ENCODE peak calls at places on chromosomes 16 and 17, in ten cellular contexts. G, C, J, K, Q, R, M, W, H and V are unnamed samples.

GRCh38 chr16:21159281-21159951 is 942 bp downstream of the LDAF1 start:
- DNase-seq in G (no peak), C (peak; percentile 79), J (peak; percentile 55), K (peak; percentile 36), Q (peak; percentile 69), R (no peak), M (peak; percentile 72), W (peak; percentile 76), H (no peak), V (no peak)

GRCh38 chr17:58193641-58194259 is 1.2 kb downstream of the EPX start:
- DNase-seq in G (no peak), C (no peak), J (no peak), K (no peak), Q (no peak), R (no peak), M (no peak), W (no peak), H (no peak), V (no peak)

GRCh38 chr16:85626191-85626951 is 13.2 kb downstream of the GSE1 start:
- DNase-seq in G (no peak), C (no peak), J (no peak), K (no peak), Q (no peak), R (no peak), M (no peak), W (no peak), H (no peak), V (no peak)

GRCh38 chr17:38571833-38572274 is 33.9 kb downstream of the SRCIN1 start:
- DNase-seq in G (no peak), C (no peak), J (no peak), K (no peak), Q (no peak), R (no peak), M (no peak), W (no peak), H (no peak), V (no peak)

GRCh38 chr17:54891176-54891821 is 9.4 kb upstream of the TOM1L1 start:
- DNase-seq in G (peak; percentile 57), C (no peak), J (no peak), K (no peak), Q (peak; percentile 11), R (peak; percentile 74), M (no peak), W (no peak), H (peak; percentile 63), V (no peak)

GRCh38 chr16:27378871-27379580 is 22.9 kb upstream of the IL21R start:
- DNase-seq in G (no peak), C (no peak), J (no peak), K (peak; percentile 51), Q (no peak), R (no peak), M (no peak), W (no peak), H (peak; percentile 9), V (peak; percentile 38)

GRCh38 chr17:27549251-27549919 is 81.6 kb upstream of the LGALS9 start:
- DNase-seq in G (no peak), C (no peak), J (no peak), K (no peak), Q (no peak), R (no peak), M (no peak), W (no peak), H (no peak), V (no peak)

GRCh38 chr17:6536566-6537065 is 19.7 kb downstream of the PITPNM3 start:
- DNase-seq in G (no peak), C (peak; percentile 41), J (no peak), K (no peak), Q (no peak), R (no peak), M (no peak), W (no peak), H (no peak), V (no peak)

GRCh38 chr17:38451840-38452529 is 23.7 kb downstream of the ARHGAP23 start:
- DNase-seq in G (peak; percentile 79), C (no peak), J (no peak), K (no peak), Q (peak; percentile 68), R (peak; percentile 94), M (no peak), W (peak; percentile 53), H (peak; percentile 95), V (no peak)

GRCh38 chr16:3984111-3985060 is 103.9 kb upstream of the CREBBP start:
- DNase-seq in G (no peak), C (no peak), J (no peak), K (no peak), Q (no peak), R (no peak), M (no peak), W (no peak), H (no peak), V (no peak)

GRCh38 chr16:15928261-15929104 is 20.9 kb upstream of the ABCC1 start:
- DNase-seq in G (no peak), C (no peak), J (no peak), K (no peak), Q (peak; percentile 33), R (no peak), M (no peak), W (no peak), H (no peak), V (no peak)

GRCh38 chr17:68634345-68634876 is 33.2 kb upstream of the FAM20A start:
- DNase-seq in G (no peak), C (no peak), J (no peak), K (no peak), Q (no peak), R (no peak), M (no peak), W (no peak), H (no peak), V (no peak)

GRCh38 chr17:51258756-51259573 is 884 bp downstream of the MBTD1 start:
- DNase-seq in G (no peak), C (no peak), J (peak; percentile 59), K (no peak), Q (peak; percentile 5), R (no peak), M (no peak), W (peak; percentile 40), H (peak; percentile 10), V (no peak)

GRCh38 chr17:81902023-81902652 is at the start of gene NPB:
- DNase-seq in G (no peak), C (no peak), J (peak; percentile 64), K (no peak), Q (no peak), R (no peak), M (no peak), W (no peak), H (no peak), V (no peak)

GRCh38 chr17:63826468-63827001 is 696 bp upstream of the PSMC5 start:
- DNase-seq in G (no peak), C (no peak), J (no peak), K (peak; percentile 79), Q (peak; percentile 21), R (peak; percentile 31), M (no peak), W (no peak), H (peak; percentile 27), V (no peak)

GRCh38 chr16:31708348-31708747 is 165.3 kb upstream of the ZNF267 start:
- DNase-seq in G (no peak), C (no peak), J (no peak), K (no peak), Q (no peak), R (no peak), M (no peak), W (no peak), H (no peak), V (no peak)

GRCh38 chr16:82169861-82170845 is at the start of gene MPHOSPH6:
- DNase-seq in G (peak; percentile 69), C (peak; percentile 90), J (peak; percentile 92), K (peak; percentile 93), Q (peak; percentile 84), R (peak; percentile 82), M (peak; percentile 90), W (peak; percentile 92), H (peak; percentile 91), V (peak; percentile 38)

GRCh38 chr16:2857451-2858244 is at the start of gene PRSS22:
- DNase-seq in G (no peak), C (no peak), J (no peak), K (no peak), Q (peak; percentile 98), R (no peak), M (peak; percentile 72), W (peak; percentile 57), H (no peak), V (no peak)
- H3K4me3 ChIP-seq in G (peak within 1 kb of the TSS; percentile 23), C (peak within 1 kb of the TSS; percentile 2), J (no peak within 1 kb of the TSS), K (no peak within 1 kb of the TSS), Q (peak within 1 kb of the TSS; percentile 99), R (peak within 1 kb of the TSS; percentile 4), M (peak within 1 kb of the TSS; percentile 45), W (peak within 1 kb of the TSS; percentile 27), H (no peak within 1 kb of the TSS), V (peak within 1 kb of the TSS; percentile 30)

DNA sequence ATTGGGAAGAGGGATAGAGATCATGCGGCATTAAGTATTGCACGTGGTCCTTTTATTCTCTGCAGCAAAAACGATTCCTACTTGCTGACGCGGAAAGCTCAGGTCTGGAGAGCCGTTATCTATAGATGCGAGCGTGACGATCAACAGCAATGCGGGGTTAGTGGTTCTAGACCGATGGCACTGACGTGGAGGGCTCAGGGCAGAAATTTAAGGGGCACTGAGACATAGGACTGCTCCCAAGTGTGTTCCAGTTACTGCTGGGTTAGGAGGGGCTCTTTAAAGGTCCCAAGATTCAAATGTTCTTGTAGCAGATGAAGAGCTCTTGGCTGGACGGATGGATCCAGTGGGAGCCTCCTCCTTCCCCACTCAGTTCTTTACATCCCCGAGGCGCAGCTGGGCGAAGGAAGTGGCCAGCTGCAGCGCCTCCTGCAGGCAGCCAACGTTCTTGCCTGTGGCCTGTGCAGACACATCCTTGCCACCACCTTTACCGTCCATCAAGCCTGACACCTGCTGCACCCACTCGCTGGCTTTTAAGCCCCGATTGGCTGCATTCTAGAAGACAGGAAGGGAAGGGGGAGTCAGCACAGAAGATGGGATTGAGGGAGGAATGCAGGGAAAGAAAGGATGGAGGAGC is 732 bp upstream of the EXOSC6 start:
- DNase-seq in G (no peak), C (no peak), J (no peak), K (no peak), Q (no peak), R (peak; percentile 28), M (no peak), W (no peak), H (no peak), V (no peak)
- TF ChIP-seq CTCF in G (peak; percentile 56), C (no peak), J (peak; percentile 28), K (peak; percentile 51), Q (peak; percentile 67), R (peak; percentile 49), M (no peak), W (no peak), H (peak; percentile 20), V (peak; percentile 60)

GRCh38 chr17:29956225-29956624 is 14.8 kb downstream of the EFCAB5 start:
- DNase-seq in G (no peak), C (no peak), J (no peak), K (no peak), Q (no peak), R (no peak), M (no peak), W (no peak), H (no peak), V (no peak)
- H3K4me3 ChIP-seq in G (no peak overlapping the region), C (no peak overlapping the region), J (no peak overlapping the region), K (no peak overlapping the region), Q (no peak overlapping the region), R (no peak overlapping the region), M (no peak overlapping the region), W (no peak overlapping the region), H (no peak overlapping the region), V (no peak overlapping the region)

DNA sequence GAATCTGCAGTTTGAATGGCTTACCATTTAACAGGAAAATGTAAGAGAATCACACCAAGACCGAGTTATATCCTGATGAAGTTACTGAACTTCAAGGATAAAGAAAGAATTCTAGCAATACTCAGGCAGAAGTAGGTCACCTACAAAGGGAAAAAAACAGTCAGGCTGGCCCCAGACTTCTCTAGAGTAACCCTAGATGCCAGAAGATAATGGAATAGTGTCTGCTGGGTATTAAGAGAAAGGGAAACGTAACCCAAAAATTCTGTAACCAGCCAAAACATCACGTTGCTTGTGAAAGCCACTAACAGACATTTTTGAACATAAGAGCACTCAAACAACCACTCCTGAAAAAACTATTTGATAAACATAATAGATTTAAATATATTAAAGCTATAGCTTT is 31.3 kb downstream of the UBE2G1 start:
- DNase-seq in G (no peak), C (no peak), J (no peak), K (no peak), Q (no peak), R (no peak), M (no peak), W (no peak), H (no peak), V (no peak)
- TF ChIP-seq CTCF in G (no peak), C (no peak), J (no peak), K (no peak), Q (no peak), R (no peak), M (no peak), W (no peak), H (no peak), V (no peak)